ENCODE peak calls at places on chromosomes 4 and X, in six cellular contexts. O is kidney, D is GM13976, N is epithelial cell of esophagus, V is type B pancreatic cell, Z is colonic mucosa. W is an unnamed sample.

GRCh38 chrX:110173192-110174175 is 144.4 kb downstream of the AMMECR1 start:
- DNase-seq in O (no peak), D (no peak), N (peak; percentile 60), V (no peak), Z (no peak), W (peak; percentile 71)

GRCh38 chr4:41057456-41057855 is 156.9 kb downstream of the APBB2 start:
- DNase-seq in O (no peak), D (no peak), N (no peak), V (no peak), Z (no peak), W (no peak)

GRCh38 chr4:17866790-17867189 is 56.0 kb downstream of the NCAPG start:
- DNase-seq in O (no peak), D (no peak), N (no peak), V (no peak), Z (no peak), W (no peak)

GRCh38 chr4:138090145-138090917 is 151.8 kb downstream of the SLC7A11 start:
- DNase-seq in O (no peak), D (peak; percentile 77), N (peak; percentile 78), V (no peak), Z (peak; percentile 71), W (peak; percentile 90)

GRCh38 chrX:24498975-24499374 is 33.9 kb downstream of the PDK3 start:
- DNase-seq in O (no peak), D (peak; percentile 31), N (peak; percentile 45), V (no peak), Z (no peak), W (peak; percentile 43)

GRCh38 chrX:64977051-64977450 is 801 bp upstream of the ZC4H2 start:
- DNase-seq in O (no peak), D (no peak), N (peak; percentile 55), V (no peak), Z (no peak), W (no peak)

GRCh38 chrX:151762802-151763201 is 28.3 kb downstream of the CNGA2 start:
- DNase-seq in O (no peak), D (no peak), N (no peak), V (peak; percentile 15), Z (no peak), W (no peak)

GRCh38 chr4:8332891-8333331 is 63.4 kb downstream of the HTRA3 start:
- DNase-seq in O (peak; percentile 47), D (no peak), N (peak; percentile 75), V (no peak), Z (no peak), W (peak; percentile 89)

GRCh38 chr4:48470570-48470969 is 12.6 kb upstream of the SLC10A4 start:
- DNase-seq in O (no peak), D (no peak), N (no peak), V (no peak), Z (no peak), W (no peak)

GRCh38 chr4:76545161-76545884 is 110.3 kb downstream of the SHROOM3 start:
- DNase-seq in O (no peak), D (no peak), N (no peak), V (no peak), Z (no peak), W (no peak)

GRCh38 chrX:10235851-10236250 is 79.1 kb downstream of the CLCN4 start:
- DNase-seq in O (no peak), D (no peak), N (no peak), V (no peak), Z (no peak), W (no peak)

GRCh38 chr4:38069271-38069760 is 109.1 kb downstream of the PTTG2 start:
- DNase-seq in O (no peak), D (peak; percentile 49), N (peak; percentile 92), V (no peak), Z (peak; percentile 85), W (peak; percentile 16)

GRCh38 chrX:16319929-16320328 is 152.6 kb downstream of the MAGEB17 start:
- DNase-seq in O (no peak), D (no peak), N (no peak), V (no peak), Z (no peak), W (no peak)

GRCh38 chr4:143728171-143728570 is 27.7 kb upstream of the FREM3 start:
- DNase-seq in O (no peak), D (no peak), N (no peak), V (no peak), Z (no peak), W (peak; percentile 49)

GRCh38 chr4:6388713-6389112 is 83.7 kb downstream of the PPP2R2C start:
- DNase-seq in O (peak; percentile 43), D (no peak), N (no peak), V (no peak), Z (no peak), W (no peak)

GRCh38 chr4:91330555-91331137 is 973.1 kb upstream of the GRID2 start:
- DNase-seq in O (no peak), D (no peak), N (peak; percentile 50), V (no peak), Z (no peak), W (peak; percentile 5)

GRCh38 chrX:118675336-118675965 is 52.0 kb upstream of the IL13RA1 start:
- DNase-seq in O (no peak), D (no peak), N (no peak), V (no peak), Z (no peak), W (no peak)

GRCh38 chrX:47366051-47366722 is 4.2 kb upstream of the ZNF157 start:
- DNase-seq in O (peak; percentile 84), D (peak; percentile 72), N (peak; percentile 76), V (peak; percentile 74), Z (peak; percentile 35), W (no peak)

GRCh38 chrX:47809065-47809788 is 27.5 kb upstream of the ZNF81 start:
- DNase-seq in O (no peak), D (no peak), N (no peak), V (no peak), Z (no peak), W (no peak)

GRCh38 chrX:43939187-43939926 is 33.8 kb downstream of the NDP start:
- DNase-seq in O (no peak), D (no peak), N (peak; percentile 8), V (no peak), Z (no peak), W (peak; percentile 16)

GRCh38 chrX:135421932-135422809 is at the start of gene SMIM10L2A:
- DNase-seq in O (peak; percentile 71), D (no peak), N (no peak), V (no peak), Z (no peak), W (no peak)

GRCh38 chrX:147602297-147602696 is 309.4 kb upstream of the FMR1 start:
- DNase-seq in O (no peak), D (no peak), N (peak; percentile 0), V (no peak), Z (no peak), W (peak; percentile 30)
- TF ChIP-seq CTCF in O (no peak), D (no peak), N (no peak), V (no peak), Z (no peak), W (peak; percentile 12)

GRCh38 chr4:186475202-186475601 is 80.2 kb downstream of the MTNR1A start:
- DNase-seq in O (no peak), D (no peak), N (no peak), V (no peak), Z (no peak), W (no peak)

GRCh38 chr4:186473933-186474332 is 81.4 kb downstream of the MTNR1A start:
- DNase-seq in O (no peak), D (no peak), N (no peak), V (no peak), Z (peak; percentile 27), W (no peak)

GRCh38 chr4:186471441-186471840 is 83.9 kb downstream of the MTNR1A start:
- DNase-seq in O (no peak), D (no peak), N (no peak), V (no peak), Z (no peak), W (no peak)

DNA sequence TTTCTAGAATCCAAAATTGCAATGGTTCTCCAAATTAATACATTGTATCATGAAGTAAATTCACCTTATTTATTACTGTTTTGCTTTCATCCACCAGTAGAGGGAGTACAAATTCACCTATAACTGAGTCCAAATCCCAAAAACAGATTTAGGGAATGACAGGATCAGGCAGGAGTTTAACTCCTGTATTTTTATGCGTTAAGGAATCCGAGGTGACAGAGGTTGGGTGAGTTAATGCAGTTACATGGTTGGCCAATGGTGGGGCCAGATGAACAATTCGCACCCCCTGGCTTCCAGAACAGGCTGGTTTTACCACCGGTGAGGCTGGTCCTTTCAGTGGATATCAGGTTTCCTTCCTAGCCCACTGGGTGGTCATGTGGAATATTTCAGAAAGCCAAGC is 82.4 kb downstream of the MTNR1A start:
- DNase-seq in O (no peak), D (no peak), N (peak; percentile 52), V (no peak), Z (no peak), W (peak; percentile 56)
- TF ChIP-seq CTCF in O (peak; percentile 55), D (no peak), N (peak; percentile 53), V (peak; percentile 82), Z (peak; percentile 57), W (peak; percentile 52)

GRCh38 chr4:27168783-27169182 is 308.1 kb downstream of the STIM2 start:
- DNase-seq in O (no peak), D (no peak), N (no peak), V (no peak), Z (no peak), W (no peak)
- TF ChIP-seq CTCF in O (no peak), D (no peak), N (no peak), V (no peak), Z (no peak), W (no peak)

GRCh38 chr4:118954246-118954645 is 65.6 kb downstream of the SYNPO2 start:
- DNase-seq in O (no peak), D (no peak), N (peak; percentile 24), V (no peak), Z (no peak), W (peak; percentile 42)
- TF ChIP-seq CTCF in O (peak; percentile 6), D (no peak), N (peak; percentile 40), V (peak; percentile 34), Z (no peak), W (no peak)

DNA sequence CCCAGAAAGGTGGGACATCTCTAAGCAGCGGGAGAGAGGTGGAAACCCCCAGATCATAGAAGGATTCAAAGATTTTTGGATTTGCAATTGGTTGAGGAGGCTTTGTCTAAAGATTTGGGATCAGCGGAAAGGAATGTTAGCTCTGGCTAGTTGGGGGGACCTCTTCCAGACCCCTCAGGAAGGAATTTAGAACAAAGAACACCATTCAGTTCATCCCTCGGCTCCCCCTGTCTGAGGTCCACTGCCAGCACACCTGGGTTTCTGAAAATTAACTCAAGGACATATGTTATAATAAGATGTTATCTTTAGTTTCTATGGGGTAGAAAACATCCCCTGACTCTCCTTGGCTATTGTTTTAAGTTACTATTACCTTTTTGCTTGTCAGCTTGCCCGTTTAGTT is 163.6 kb downstream of the CEP135 start:
- DNase-seq in O (no peak), D (no peak), N (no peak), V (no peak), Z (no peak), W (no peak)
- TF ChIP-seq CTCF in O (no peak), D (no peak), N (no peak), V (peak; percentile 15), Z (no peak), W (no peak)

W was measured in MCF 10A.